ENCODE peak calls at places on chromosome 1, in five cellular contexts. Z is IMR-90; C is EL; X is breast epithelium; L is stimulated activated CD4-positive, alpha-beta T cell treated with anti-CD3 and anti-CD28 coated beads, Interleukin-1b, Interleukin-23, amount 100 ng/mL, for 4 hours. S is an unnamed sample.

GRCh38 chr1:109762821-109763645 is 690 bp downstream of the EPS8L3 start:
- DNase-seq in Z (peak; percentile 92), L (no peak), C (peak; percentile 73), X (no peak), S (peak; percentile 87)

GRCh38 chr1:37498872-37499617 is 15.5 kb downstream of the MEAF6 start:
- DNase-seq in C (peak; percentile 84), X (no peak), Z (peak; percentile 70), L (no peak), S (peak; percentile 70)

GRCh38 chr1:152053375-152053774 is 16.6 kb upstream of the S100A11 start:
- DNase-seq in C (no peak), Z (no peak), L (no peak), X (no peak), S (no peak)

GRCh38 chr1:2316451-2316940 is 74.9 kb downstream of the MORN1 start:
- DNase-seq in C (peak; percentile 65), X (no peak), L (no peak), Z (peak; percentile 47), S (peak; percentile 37)

GRCh38 chr1:3052501-3052900 is 16.5 kb upstream of the PRDM16 start:
- DNase-seq in C (no peak), X (peak; percentile 27), Z (no peak), L (no peak), S (no peak)

GRCh38 chr1:17170571-17170970 is 34.4 kb upstream of the PADI1 start:
- DNase-seq in C (peak; percentile 71), L (no peak), Z (peak; percentile 78), X (no peak), S (peak; percentile 65)

GRCh38 chr1:64822621-64823020 is 77.7 kb downstream of the RAVER2 start:
- DNase-seq in X (no peak), L (no peak), Z (peak; percentile 35), C (peak; percentile 55), S (peak; percentile 67)

GRCh38 chr1:202438393-202439174 is 90.1 kb downstream of the PPP1R12B start:
- DNase-seq in Z (no peak), X (no peak), C (no peak), L (no peak), S (no peak)

GRCh38 chr1:43664369-43664768 is 14.4 kb downstream of the KDM4A start:
- DNase-seq in Z (no peak), C (no peak), X (no peak), L (no peak), S (no peak)

GRCh38 chr1:156160744-156161181 is 7.4 kb downstream of the SEMA4A start:
- DNase-seq in L (peak; percentile 78), X (peak; percentile 67), Z (peak; percentile 58), C (peak; percentile 81), S (peak; percentile 76)

GRCh38 chr1:156282479-156283222 is at the start of gene SMG5:
- DNase-seq in Z (peak; percentile 99), X (peak; percentile 97), C (peak; percentile 99), L (peak; percentile 89), S (peak; percentile 99)

GRCh38 chr1:44249543-44249942 is 36.3 kb downstream of the DMAP1 start:
- DNase-seq in X (no peak), Z (no peak), L (no peak), C (no peak), S (peak; percentile 56)

GRCh38 chr1:59595774-59596173 is 219.0 kb upstream of the HOOK1 start:
- DNase-seq in Z (peak; percentile 85), X (no peak), L (no peak), C (peak; percentile 73), S (peak; percentile 87)

GRCh38 chr1:226541631-226542622 is 6.6 kb upstream of the STUM start:
- DNase-seq in C (no peak), X (no peak), L (no peak), Z (no peak), S (peak; percentile 27)

S was measured in iris pigment epithelial cell.